ENCODE peak calls at places on chromosomes 13 and 19, in seven cellular contexts. R is cardiac muscle cell, P is GM12865, N is Calu3, A is HFFc6, Y is AG09319, U is thoracic aorta. Q is an unnamed sample.
A peak's percentile ranks its signal among the peaks of the same experiment; 100 is the strongest.

GRCh38 chr13:35675651-35676050 is 199.2 kb upstream of the MAB21L1 start:
- DNase-seq in R (no peak), P (no peak), N (no peak), A (no peak), Y (no peak), U (no peak), Q (no peak)

GRCh38 chr13:51874651-51875050 is 12.9 kb downstream of the CCDC70 start:
- DNase-seq in R (no peak), P (no peak), N (no peak), A (no peak), Y (no peak), U (no peak), Q (no peak)

GRCh38 chr13:76854894-76855293 is 31.3 kb downstream of the KCTD12 start:
- DNase-seq in R (no peak), P (no peak), N (no peak), A (peak; percentile 21), Y (no peak), U (no peak), Q (peak; percentile 49)

GRCh38 chr19:34171539-34171876 is 796 bp upstream of the LSM14A start:
- DNase-seq in R (no peak), P (no peak), N (no peak), A (peak; percentile 85), Y (no peak), U (no peak), Q (peak; percentile 44)

GRCh38 chr19:49469828-49470614 is 4.0 kb upstream of the FLT3LG start:
- DNase-seq in R (no peak), P (peak; percentile 96), N (no peak), A (no peak), Y (no peak), U (no peak), Q (no peak)

GRCh38 chr13:90416938-90417337 is 930.5 kb upstream of the MIR17HG start:
- DNase-seq in R (no peak), P (no peak), N (no peak), A (no peak), Y (no peak), U (no peak), Q (no peak)

GRCh38 chr19:46717716-46718143 is 816 bp upstream of the PRKD2 start:
- DNase-seq in R (no peak), P (peak; percentile 40), N (no peak), A (no peak), Y (no peak), U (no peak), Q (no peak)

GRCh38 chr19:30046522-30046921 is 104.5 kb downstream of the URI1 start:
- DNase-seq in R (no peak), P (peak; percentile 56), N (no peak), A (no peak), Y (no peak), U (no peak), Q (no peak)

GRCh38 chr13:33275916-33276315 is 9.6 kb downstream of the STARD13 start:
- DNase-seq in R (no peak), P (no peak), N (no peak), A (peak; percentile 45), Y (no peak), U (no peak), Q (no peak)

GRCh38 chr19:4284176-4284958 is 5.3 kb downstream of the SHD start:
- DNase-seq in R (peak; percentile 69), P (peak; percentile 30), N (peak; percentile 21), A (no peak), Y (no peak), U (no peak), Q (peak; percentile 51)

GRCh38 chr13:44840131-44840530 is 149.1 kb downstream of the NUFIP1 start:
- DNase-seq in R (no peak), P (no peak), N (no peak), A (no peak), Y (no peak), U (no peak), Q (no peak)

GRCh38 chr13:47298506-47298905 is 401.7 kb upstream of the HTR2A start:
- DNase-seq in R (no peak), P (no peak), N (no peak), A (no peak), Y (no peak), U (no peak), Q (no peak)

GRCh38 chr13:20492641-20493040 is 33.0 kb downstream of the CRYL1 start:
- DNase-seq in R (peak; percentile 21), P (peak; percentile 65), N (peak; percentile 60), A (peak; percentile 31), Y (peak; percentile 7), U (no peak), Q (peak; percentile 66)

DNA sequence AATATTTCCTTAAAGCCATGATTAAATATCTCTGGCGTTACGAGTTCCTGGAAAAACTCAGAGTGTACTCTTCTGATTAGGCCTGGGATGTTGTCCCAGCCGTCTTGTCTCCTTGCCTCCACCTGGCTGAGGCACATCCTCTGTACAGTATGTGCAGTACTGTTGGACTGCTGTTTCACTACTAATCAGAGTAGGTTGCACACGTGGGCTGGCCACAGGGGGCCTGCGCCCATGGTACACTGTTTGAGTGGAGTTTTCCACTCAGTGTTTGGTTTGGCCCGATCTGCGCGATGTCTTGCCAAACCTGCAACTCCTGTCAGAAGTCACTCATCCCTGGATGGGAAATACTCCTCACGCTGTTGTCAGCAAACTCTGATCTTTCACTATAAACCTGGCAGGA is 189.6 kb upstream of the CSNK1A1L start:
- DNase-seq in R (no peak), P (no peak), N (no peak), A (no peak), Y (no peak), U (no peak), Q (peak; percentile 65)
- TF ChIP-seq CTCF in R (no peak), P (no peak), N (no peak), A (no peak), Y (no peak), U (no peak), Q (no peak)

DNA sequence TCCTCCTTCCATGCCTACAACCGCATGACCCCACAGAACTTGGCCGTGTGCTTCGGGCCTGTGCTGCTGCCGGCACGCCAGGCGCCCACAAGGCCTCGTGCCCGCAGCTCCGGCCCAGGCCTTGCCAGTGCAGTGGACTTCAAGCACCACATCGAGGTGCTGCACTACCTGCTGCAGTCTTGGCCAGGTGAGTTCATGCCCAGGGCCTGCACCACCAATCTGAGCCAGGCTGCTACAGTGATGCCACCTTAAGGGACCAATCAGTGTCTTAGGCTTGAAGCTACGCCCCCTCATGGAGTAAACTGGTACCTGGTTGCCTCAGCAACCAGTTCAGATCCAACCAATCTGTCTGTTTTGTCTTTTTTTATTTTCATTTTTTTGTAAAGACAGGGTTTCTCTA is 5.2 kb downstream of the SYDE1 start:
- DNase-seq in R (no peak), P (no peak), N (no peak), A (no peak), Y (no peak), U (no peak), Q (peak; percentile 42)
- TF ChIP-seq CTCF in R (no peak), P (no peak), N (no peak), A (peak; percentile 54), Y (no peak), U (no peak), Q (no peak)

DNA sequence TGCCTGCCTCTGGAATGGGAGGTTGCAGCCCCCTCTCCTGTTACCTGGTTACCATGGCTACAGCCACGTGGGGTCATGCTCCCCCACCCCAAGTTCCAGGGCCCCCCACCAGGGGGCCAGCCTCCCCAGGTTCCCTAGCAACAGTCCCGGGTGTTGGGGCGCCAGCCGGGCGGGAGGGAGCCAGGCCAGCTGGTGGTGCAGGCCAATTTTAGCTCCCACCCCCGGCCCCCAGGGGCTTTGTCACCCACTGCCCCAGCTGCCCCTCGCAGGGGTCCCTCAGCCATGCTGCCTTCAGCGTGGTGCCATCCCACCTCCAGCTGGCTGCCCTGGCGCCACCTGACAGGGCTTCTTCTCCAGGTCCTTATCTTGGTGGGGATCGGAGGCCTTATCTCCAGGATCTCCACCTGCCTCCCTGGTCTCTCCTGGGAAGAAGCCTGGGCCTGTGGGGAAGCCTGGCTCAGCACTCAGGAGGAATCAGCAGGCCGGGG is 3.0 kb downstream of the MARK4 start:
- DNase-seq in R (no peak), P (no peak), N (no peak), A (no peak), Y (no peak), U (no peak), Q (no peak)
- TF ChIP-seq CTCF in R (peak; percentile 35), P (peak; percentile 31), N (peak; percentile 48), A (peak; percentile 71), Y (peak; percentile 17), U (peak; percentile 18), Q (peak; percentile 16)

GRCh38 chr19:10503002-10503789 is at the start of gene KEAP1:
- DNase-seq in R (no peak), P (peak; percentile 66), N (peak; percentile 49), A (no peak), Y (no peak), U (no peak), Q (peak; percentile 29)
- TF ChIP-seq CTCF in R (no peak), P (no peak), N (no peak), A (no peak), Y (no peak), U (no peak), Q (no peak)

GRCh38 chr13:59176775-59177174 is 987.0 kb downstream of the DIAPH3 start:
- DNase-seq in R (no peak), P (peak; percentile 3), N (no peak), A (no peak), Y (no peak), U (no peak), Q (peak; percentile 30)
- TF ChIP-seq CTCF in R (no peak), P (peak; percentile 26), N (no peak), A (peak; percentile 41), Y (no peak), U (no peak), Q (no peak)

Q was measured in MCF 10A.